ENCODE peak calls at places on chromosome 13, in six cellular contexts. I, Q, W, S, D and X are unnamed samples.

GRCh38 chr13:27556109-27556508 is 64.2 kb downstream of the LNX2 start:
- DNase-seq in D (no peak), I (no peak), S (no peak), W (peak; percentile 85), Q (peak; percentile 23), X (no peak)

GRCh38 chr13:89027694-89028306 is 1356.6 kb downstream of the SLITRK5 start:
- DNase-seq in Q (no peak), I (no peak), D (no peak), S (no peak), W (no peak), X (no peak)

GRCh38 chr13:37681295-37682032 is 82.9 kb upstream of the POSTN start:
- DNase-seq in W (no peak), S (no peak), Q (peak; percentile 46), I (no peak), D (no peak), X (no peak)

GRCh38 chr13:32047088-32047487 is 15.5 kb downstream of the FRY start:
- DNase-seq in Q (no peak), W (no peak), S (no peak), I (no peak), D (no peak), X (no peak)

GRCh38 chr13:24271611-24272451 is 37.5 kb upstream of the C1QTNF9 start:
- DNase-seq in I (peak; percentile 52), Q (no peak), S (peak; percentile 68), D (no peak), W (peak; percentile 56), X (peak; percentile 59)

GRCh38 chr13:103873725-103874124 is 807.5 kb upstream of the SLC10A2 start:
- DNase-seq in S (no peak), I (no peak), D (no peak), Q (no peak), W (no peak), X (no peak)

GRCh38 chr13:73657821-73658540 is 476.2 kb downstream of the KLF12 start:
- DNase-seq in Q (no peak), D (no peak), W (peak; percentile 74), S (no peak), I (peak; percentile 19), X (no peak)

GRCh38 chr13:51689597-51689996 is 105.3 kb downstream of the WDFY2 start:
- DNase-seq in S (peak; percentile 94), I (no peak), Q (no peak), W (no peak), D (no peak), X (no peak)

GRCh38 chr13:29702912-29703351 is 107.4 kb upstream of the SLC7A1 start:
- DNase-seq in I (peak; percentile 59), D (no peak), Q (no peak), S (no peak), W (peak; percentile 91), X (no peak)

GRCh38 chr13:74528751-74529513 is 394.7 kb upstream of the KLF12 start:
- DNase-seq in I (no peak), Q (peak; percentile 13), W (no peak), D (peak; percentile 61), S (no peak), X (no peak)

GRCh38 chr13:33217256-33217655 is 68.3 kb downstream of the STARD13 start:
- DNase-seq in I (no peak), D (no peak), W (no peak), Q (peak; percentile 17), S (no peak), X (no peak)

GRCh38 chr13:82898625-82899024 is 983.6 kb downstream of the SLITRK1 start:
- DNase-seq in Q (no peak), D (no peak), W (no peak), I (no peak), S (peak; percentile 23), X (no peak)

GRCh38 chr13:40875583-40875982 is 86.2 kb downstream of the SLC25A15 start:
- DNase-seq in D (no peak), Q (no peak), W (no peak), I (no peak), S (no peak), X (no peak)

GRCh38 chr13:40876020-40876738 is 86.8 kb downstream of the SLC25A15 start:
- DNase-seq in Q (peak; percentile 57), I (no peak), D (no peak), W (no peak), S (no peak), X (no peak)

GRCh38 chr13:40878321-40878720 is 88.9 kb downstream of the SLC25A15 start:
- DNase-seq in I (no peak), S (no peak), W (no peak), D (no peak), Q (no peak), X (no peak)

GRCh38 chr13:40875048-40875447 is 85.6 kb downstream of the SLC25A15 start:
- DNase-seq in W (no peak), D (no peak), S (no peak), Q (no peak), I (no peak), X (no peak)

GRCh38 chr13:40874138-40874776 is 84.8 kb downstream of the SLC25A15 start:
- DNase-seq in W (no peak), S (no peak), I (no peak), Q (no peak), D (no peak), X (no peak)
- H3K9me3 ChIP-seq in W (peaks cover 6% of the 10 kb centered on the region), S (peaks cover 47% of the 10 kb centered on the region), I (no peaks in the 10 kb centered on the region), Q (peaks cover 13% of the 10 kb centered on the region), D (peaks cover 4% of the 10 kb centered on the region), X (peaks cover 5% of the 10 kb centered on the region)

DNA sequence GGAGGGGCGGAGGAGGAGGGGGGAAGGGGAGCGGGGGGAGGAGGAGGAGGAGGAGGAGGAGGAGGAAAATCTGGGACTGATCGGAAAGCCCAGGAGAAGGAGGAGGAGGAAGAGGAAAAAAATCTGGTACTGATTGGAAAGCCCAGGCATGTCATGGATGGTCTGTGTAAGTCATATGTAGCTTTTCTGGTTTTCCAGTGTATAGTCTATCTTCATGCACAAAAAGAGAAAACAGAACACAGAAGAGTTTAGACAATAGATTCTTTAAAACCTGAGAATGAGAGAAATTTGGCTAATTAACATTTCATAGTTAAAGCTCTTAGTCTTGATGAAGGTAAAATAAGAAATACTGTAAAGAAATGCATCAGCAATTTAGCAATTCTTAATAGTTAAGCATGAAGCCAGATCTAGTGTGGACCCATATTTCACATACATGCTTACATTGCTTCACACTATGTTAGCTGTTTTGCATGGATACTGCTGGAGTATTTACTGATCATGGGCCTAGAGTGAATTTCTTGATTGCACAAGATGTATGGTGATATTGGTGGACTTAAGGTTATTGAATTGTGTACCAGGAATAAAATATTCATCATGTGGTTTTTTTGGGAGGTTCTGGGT is 41.5 kb downstream of the SUCLA2 start:
- DNase-seq in S (no peak), W (no peak), D (no peak), Q (no peak), I (no peak), X (no peak)
- H3K9me3 ChIP-seq in S (peaks cover 54% of the 10 kb centered on the region), W (peaks cover 26% of the 10 kb centered on the region), D (peaks cover 33% of the 10 kb centered on the region), Q (peaks cover 28% of the 10 kb centered on the region), I (no peaks in the 10 kb centered on the region), X (peaks cover 12% of the 10 kb centered on the region)

GRCh38 chr13:25802579-25802978 is 249.2 kb downstream of the SHISA2 start:
- DNase-seq in Q (no peak), S (no peak), W (no peak), D (no peak), I (no peak), X (no peak)

GRCh38 chr13:25811506-25811905 is 240.3 kb downstream of the SHISA2 start:
- DNase-seq in Q (no peak), W (no peak), S (no peak), I (no peak), D (no peak), X (no peak)

GRCh38 chr13:25803626-25804025 is 248.2 kb downstream of the SHISA2 start:
- DNase-seq in S (no peak), I (no peak), Q (peak; percentile 77), W (no peak), D (no peak), X (no peak)

GRCh38 chr13:25806304-25806974 is 245.4 kb downstream of the SHISA2 start:
- DNase-seq in D (no peak), S (no peak), W (no peak), Q (peak; percentile 61), I (no peak), X (no peak)

GRCh38 chr13:25807562-25807961 is 244.3 kb downstream of the SHISA2 start:
- DNase-seq in D (no peak), W (no peak), Q (no peak), S (no peak), I (no peak), X (no peak)
- H3K9me3 ChIP-seq in D (no peaks in the 10 kb centered on the region), W (no peaks in the 10 kb centered on the region), Q (no peaks in the 10 kb centered on the region), S (peaks cover 10% of the 10 kb centered on the region), I (no peaks in the 10 kb centered on the region), X (no peaks in the 10 kb centered on the region)

GRCh38 chr13:77290342-77290741 is 36.6 kb downstream of the MYCBP2 start:
- DNase-seq in S (no peak), D (no peak), W (no peak), Q (peak; percentile 54), I (no peak), X (no peak)
- H3K9me3 ChIP-seq in S (no peaks in the 10 kb centered on the region), D (no peaks in the 10 kb centered on the region), W (peaks cover 2% of the 10 kb centered on the region), Q (no peaks in the 10 kb centered on the region), I (no peaks in the 10 kb centered on the region), X (no peaks in the 10 kb centered on the region)

GRCh38 chr13:59024434-59024833 is 1139.3 kb downstream of the DIAPH3 start:
- DNase-seq in S (no peak), Q (no peak), I (no peak), W (no peak), D (no peak), X (no peak)
- H3K9me3 ChIP-seq in S (no peaks in the 10 kb centered on the region), Q (no peaks in the 10 kb centered on the region), I (no peaks in the 10 kb centered on the region), W (no peaks in the 10 kb centered on the region), D (no peaks in the 10 kb centered on the region), X (no peaks in the 10 kb centered on the region)

DNA sequence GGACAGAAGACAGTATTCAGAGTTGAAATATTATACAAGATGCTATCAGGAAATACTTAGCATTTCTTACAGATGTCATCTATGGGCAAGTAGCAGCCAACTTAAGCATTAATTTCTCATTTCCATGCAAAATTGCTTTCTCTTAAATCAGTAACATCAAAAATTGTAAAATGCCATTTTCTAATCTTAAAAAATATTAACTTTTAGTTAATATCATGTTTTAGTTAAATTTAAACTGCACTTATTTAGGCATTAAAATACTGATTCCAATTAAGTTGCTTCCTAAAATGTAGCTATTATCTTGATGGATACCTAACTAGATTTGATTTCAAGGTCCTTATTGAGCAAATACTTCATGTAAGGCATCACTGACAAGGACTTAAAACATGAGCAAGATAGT is 27.8 kb downstream of the METTL21C start:
- DNase-seq in D (no peak), I (no peak), S (no peak), Q (no peak), W (no peak), X (no peak)
- H3K9me3 ChIP-seq in D (peaks cover 5% of the 10 kb centered on the region), I (no peaks in the 10 kb centered on the region), S (peaks cover 37% of the 10 kb centered on the region), Q (no peaks in the 10 kb centered on the region), W (no peaks in the 10 kb centered on the region), X (no peaks in the 10 kb centered on the region)

GRCh38 chr13:101465877-101466276 is 13.4 kb downstream of the ITGBL1 start:
- DNase-seq in Q (peak; percentile 72), W (peak; percentile 27), S (no peak), D (no peak), I (no peak), X (no peak)

DNA sequence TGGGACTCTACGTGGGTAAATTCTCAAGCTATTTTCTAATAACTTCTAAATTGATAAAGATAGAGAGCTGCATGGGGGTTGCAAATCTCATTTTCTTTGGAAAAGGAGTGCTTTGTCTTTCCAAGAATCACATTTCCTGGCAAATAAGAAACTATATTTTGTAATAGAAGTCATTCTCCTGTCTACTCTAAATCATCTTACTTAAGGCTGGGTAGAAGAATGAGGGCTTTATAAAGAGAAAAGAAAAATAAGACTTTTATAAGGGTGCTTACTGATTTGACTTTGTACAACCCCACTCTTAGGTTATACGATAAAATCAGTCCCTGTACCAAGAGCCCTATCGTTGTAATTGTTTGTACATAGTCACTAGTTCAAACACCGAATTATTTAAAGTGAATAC is 14.9 kb downstream of the ITGBL1 start:
- DNase-seq in I (no peak), W (no peak), Q (no peak), S (no peak), D (no peak), X (no peak)
- H3K9me3 ChIP-seq in I (no peaks in the 10 kb centered on the region), W (no peaks in the 10 kb centered on the region), Q (no peaks in the 10 kb centered on the region), S (no peaks in the 10 kb centered on the region), D (no peaks in the 10 kb centered on the region), X (no peaks in the 10 kb centered on the region)